ENCODE peak calls at places on chromosomes 3 and 15, in ten cellular contexts. L is endodermal cell; C is dorsolateral prefrontal cortex; F is fibroblast of mammary gland; Z is CD8-positive, alpha-beta T cell; J is thyroid gland; W is AG04450; K is nephron progenitor cell; O is fibroblast of pulmonary artery; E is uterus. H is an unnamed sample.

GRCh38 chr3:143464850-143465249 is 345.3 kb downstream of the CHST2 start:
- DNase-seq in C (no peak), L (no peak), W (no peak), J (peak), E (no peak), O (no peak), F (peak), K (no peak), Z (no peak), H (no peak)

GRCh38 chr3:24182756-24183155 is 237.7 kb downstream of the NR1D2 start:
- DNase-seq in C (no peak), W (no peak), F (no peak), O (no peak), J (no peak), E (no peak), K (no peak), Z (no peak), L (no peak), H (no peak)

GRCh38 chr3:120561251-120562045 is 34.7 kb upstream of the NDUFB4 start:
- DNase-seq in Z (peak), O (peak), L (peak), W (peak), J (peak), E (peak), K (peak), F (peak), C (peak), H (no peak)

GRCh38 chr3:177887475-177887874 is 648.8 kb upstream of the KCNMB2 start:
- DNase-seq in W (no peak), E (no peak), L (no peak), C (no peak), Z (no peak), J (no peak), K (no peak), O (no peak), F (no peak), H (no peak)

GRCh38 chr3:174710622-174711021 is 148.5 kb upstream of the NAALADL2 start:
- DNase-seq in C (no peak), Z (no peak), L (peak), E (no peak), J (no peak), K (no peak), O (peak), F (no peak), W (peak), H (no peak)

GRCh38 chr15:100849021-100849831 is 30.4 kb upstream of the ALDH1A3 start:
- DNase-seq in K (peak), W (no peak), C (peak), O (peak), F (peak), J (peak), Z (peak), E (peak), L (no peak), H (peak)

GRCh38 chr3:69251078-69251805 is 128.8 kb upstream of the LMOD3 start:
- DNase-seq in C (no peak), Z (no peak), L (no peak), E (no peak), J (no peak), O (no peak), W (no peak), F (no peak), K (peak), H (no peak)

GRCh38 chr3:8794247-8794646 is 24.8 kb upstream of the OXTR start:
- DNase-seq in W (no peak), J (no peak), O (no peak), E (no peak), Z (no peak), K (no peak), F (no peak), L (no peak), C (no peak), H (no peak)

GRCh38 chr3:140505876-140506275 is 172.0 kb upstream of the TRIM42 start:
- DNase-seq in K (no peak), C (no peak), Z (no peak), O (no peak), J (no peak), F (no peak), E (no peak), L (no peak), W (no peak), H (no peak)

GRCh38 chr15:59410448-59410896 is 27.5 kb upstream of the FAM81A start:
- DNase-seq in W (no peak), K (no peak), O (peak), C (no peak), Z (no peak), J (peak), F (peak), L (no peak), E (no peak), H (no peak)

GRCh38 chr3:194389269-194389668 is 9.8 kb downstream of the GP5 start:
- DNase-seq in C (no peak), J (no peak), O (no peak), E (no peak), W (no peak), K (no peak), F (no peak), Z (no peak), L (no peak), H (no peak)

GRCh38 chr15:75232252-75232813 is 25.8 kb upstream of the GOLGA6C start:
- DNase-seq in O (no peak), C (no peak), L (no peak), W (no peak), F (no peak), K (no peak), E (no peak), Z (no peak), J (no peak), H (no peak)

GRCh38 chr3:51282931-51283330 is 102.2 kb upstream of the MANF start:
- DNase-seq in O (no peak), Z (no peak), K (no peak), F (no peak), W (peak), C (no peak), L (no peak), J (no peak), E (no peak), H (no peak)

GRCh38 chr3:147417896-147418295 is 8.7 kb downstream of the ZIC1 start:
- DNase-seq in C (no peak), W (no peak), K (no peak), L (no peak), J (no peak), E (no peak), O (no peak), F (no peak), Z (no peak), H (no peak)

GRCh38 chr3:67017211-67017610 is 19.1 kb downstream of the KBTBD8 start:
- DNase-seq in J (no peak), Z (no peak), O (peak), F (peak), K (no peak), C (no peak), W (no peak), L (peak), E (no peak), H (no peak)

GRCh38 chr15:75811616-75812015 is 31.6 kb upstream of the UBE2Q2 start:
- DNase-seq in O (no peak), W (no peak), Z (no peak), C (no peak), F (peak), J (no peak), E (no peak), L (no peak), K (no peak), H (no peak)

GRCh38 chr3:126267169-126267975 is 87.0 kb upstream of the ALDH1L1 start:
- DNase-seq in E (peak), Z (no peak), K (peak), F (peak), W (peak), J (peak), O (peak), L (peak), C (peak), H (no peak)

GRCh38 chr3:197103766-197104165 is 74.1 kb upstream of the MELTF start:
- DNase-seq in J (no peak), O (no peak), K (no peak), F (peak), E (no peak), Z (no peak), C (no peak), L (no peak), W (peak), H (no peak)

GRCh38 chr3:7721869-7722268 is 779.8 kb upstream of the LMCD1 start:
- DNase-seq in E (no peak), O (no peak), J (no peak), L (no peak), K (no peak), Z (no peak), W (no peak), F (no peak), C (no peak), H (no peak)

GRCh38 chr3:53921296-53921695 is 29.6 kb upstream of the SELENOK start:
- DNase-seq in L (no peak), F (peak), W (no peak), Z (no peak), C (no peak), E (no peak), J (peak), O (peak), K (no peak), H (no peak)

GRCh38 chr15:50996641-50997040 is 88.2 kb downstream of the AP4E1 start:
- DNase-seq in W (peak), F (peak), O (peak), K (no peak), C (no peak), L (no peak), J (no peak), E (no peak), Z (no peak), H (no peak)

GRCh38 chr3:107208796-107209195 is 168.4 kb upstream of the CCDC54 start:
- DNase-seq in K (no peak), W (no peak), J (no peak), C (no peak), O (peak), F (peak), L (no peak), Z (no peak), E (no peak), H (no peak)

GRCh38 chr15:85501574-85501973 is 121.2 kb downstream of the AKAP13 start:
- DNase-seq in O (no peak), F (peak), W (no peak), J (no peak), L (no peak), Z (no peak), C (no peak), E (no peak), K (no peak), H (no peak)

GRCh38 chr3:194689493-194689901 is 3.8 kb downstream of the FAM43A start:
- DNase-seq in K (no peak), F (peak), O (peak), J (no peak), E (peak), L (no peak), C (no peak), Z (peak), W (peak), H (no peak)

GRCh38 chr3:157865449-157865862 is 240.8 kb downstream of the SHOX2 start:
- DNase-seq in C (no peak), O (peak), W (no peak), Z (peak), E (no peak), F (no peak), K (peak), L (peak), J (no peak), H (no peak)

GRCh38 chr3:127458698-127459097 is 131.8 kb downstream of the TPRA1 start:
- DNase-seq in K (peak), E (no peak), C (no peak), F (no peak), O (peak), J (peak), W (no peak), Z (peak), L (peak), H (no peak)

GRCh38 chr3:94036909-94037507 is 8.6 kb upstream of the STX19 start:
- DNase-seq in W (peak), E (no peak), Z (no peak), K (no peak), L (no peak), F (peak), C (no peak), J (no peak), O (peak), H (no peak)

GRCh38 chr15:33908396-33908795 is 59.9 kb upstream of the CHRM5 start:
- DNase-seq in L (no peak), K (no peak), F (peak), W (no peak), J (no peak), O (peak), E (no peak), Z (no peak), C (no peak), H (no peak)

GRCh38 chr3:31533169-31533870 is 595 bp downstream of the STT3B start:
- DNase-seq in E (peak), W (no peak), F (no peak), J (peak), O (peak), Z (peak), K (peak), L (peak), C (peak), H (no peak)

GRCh38 chr3:51389423-51390183 is 1.5 kb upstream of the RBM15B start:
- DNase-seq in F (peak), L (peak), Z (peak), K (peak), O (peak), J (peak), E (no peak), W (no peak), C (no peak), H (peak)

GRCh38 chr3:145902166-145902565 is 258.8 kb downstream of the PLOD2 start:
- DNase-seq in L (no peak), F (no peak), E (no peak), K (no peak), Z (no peak), O (peak), W (no peak), J (no peak), C (no peak), H (no peak)

GRCh38 chr15:69758810-69759410 is 306.3 kb downstream of the RPLP1 start:
- DNase-seq in L (no peak), C (no peak), Z (peak), J (peak), F (peak), W (no peak), O (peak), K (no peak), E (no peak), H (no peak)

GRCh38 chr3:47976135-47976758 is 40.0 kb downstream of the MAP4 start:
- DNase-seq in F (no peak), Z (no peak), J (no peak), E (no peak), C (no peak), K (no peak), W (no peak), L (no peak), O (no peak), H (no peak)

GRCh38 chr15:90895571-90896117 is 7.5 kb upstream of the MAN2A2 start:
- DNase-seq in Z (no peak), F (no peak), O (peak), L (peak), E (no peak), W (no peak), C (peak), J (no peak), K (no peak), H (peak)

GRCh38 chr15:85114886-85115285 is 133.2 kb downstream of the PDE8A start:
- DNase-seq in W (no peak), C (no peak), J (no peak), L (no peak), K (no peak), Z (no peak), E (no peak), O (no peak), F (no peak), H (no peak)

GRCh38 chr3:61146010-61146569 is 105.2 kb downstream of the FHIT start:
- DNase-seq in C (no peak), W (no peak), K (no peak), L (no peak), O (no peak), F (no peak), Z (no peak), E (no peak), J (no peak), H (no peak)

GRCh38 chr3:54691230-54691900 is 236.5 kb downstream of the LRTM1 start:
- DNase-seq in K (no peak), Z (no peak), F (no peak), C (no peak), L (no peak), E (no peak), O (peak), W (peak), J (peak), H (no peak)

GRCh38 chr3:138376663-138377062 is 28.3 kb downstream of the MRAS start:
- DNase-seq in F (no peak), W (no peak), J (no peak), C (no peak), Z (no peak), E (no peak), K (no peak), L (no peak), O (no peak), H (no peak)

GRCh38 chr3:138375446-138375845 is 27.1 kb downstream of the MRAS start:
- DNase-seq in L (no peak), C (no peak), K (peak), J (no peak), Z (no peak), F (no peak), E (no peak), O (no peak), W (no peak), H (no peak)

GRCh38 chr3:138378331-138378730 is 30.0 kb downstream of the MRAS start:
- DNase-seq in K (no peak), E (no peak), L (no peak), Z (no peak), W (no peak), O (no peak), C (no peak), F (no peak), J (no peak), H (no peak)

GRCh38 chr3:138378990-138379389 is 30.6 kb downstream of the MRAS start:
- DNase-seq in Z (no peak), L (no peak), W (no peak), J (no peak), O (no peak), E (no peak), K (no peak), C (no peak), F (no peak), H (no peak)

DNA sequence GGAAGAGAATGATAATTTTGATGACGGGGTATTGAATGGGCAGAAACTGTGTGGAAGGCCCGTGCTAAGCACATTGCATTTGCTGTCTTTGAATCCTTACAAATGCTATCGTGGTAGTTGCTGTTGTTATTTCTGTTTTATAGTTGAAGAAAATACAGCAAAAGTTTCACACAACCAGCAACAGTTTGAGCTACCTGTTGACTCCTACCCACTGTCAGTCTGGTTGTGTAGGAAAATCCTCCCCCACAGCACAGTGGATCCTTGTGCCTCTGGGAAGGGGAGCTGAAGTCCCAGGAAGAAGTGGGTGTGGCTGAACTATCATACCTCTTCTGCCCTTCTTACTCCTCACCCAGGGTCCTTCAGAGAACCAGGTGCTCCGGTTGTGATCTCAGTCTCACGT is 29.4 kb downstream of the MRAS start:
- DNase-seq in C (no peak), L (no peak), K (no peak), Z (no peak), F (no peak), W (no peak), O (no peak), J (peak), E (no peak), H (no peak)
- TF ChIP-seq CTCF in C (no peak), L (no peak), K (no peak), Z (no peak), F (no peak), W (no peak), O (no peak), J (no peak), E (no peak), H (no peak)

GRCh38 chr3:125025647-125026046 is 30.1 kb downstream of the HEG1 start:
- DNase-seq in L (no peak), W (no peak), K (no peak), F (peak), E (no peak), C (no peak), O (no peak), Z (no peak), J (no peak), H (no peak)

GRCh38 chr3:125024817-125025216 is 31.0 kb downstream of the HEG1 start:
- DNase-seq in J (peak), E (no peak), F (peak), W (no peak), O (no peak), L (no peak), K (no peak), C (no peak), Z (no peak), H (no peak)

GRCh38 chr3:125023833-125024560 is 31.8 kb downstream of the HEG1 start:
- DNase-seq in K (no peak), Z (no peak), L (no peak), W (no peak), J (no peak), O (no peak), F (no peak), C (no peak), E (no peak), H (no peak)

GRCh38 chr3:125019271-125019670 is 36.5 kb downstream of the HEG1 start:
- DNase-seq in K (no peak), O (no peak), E (no peak), W (no peak), J (no peak), Z (no peak), L (peak), F (no peak), C (no peak), H (no peak)

DNA sequence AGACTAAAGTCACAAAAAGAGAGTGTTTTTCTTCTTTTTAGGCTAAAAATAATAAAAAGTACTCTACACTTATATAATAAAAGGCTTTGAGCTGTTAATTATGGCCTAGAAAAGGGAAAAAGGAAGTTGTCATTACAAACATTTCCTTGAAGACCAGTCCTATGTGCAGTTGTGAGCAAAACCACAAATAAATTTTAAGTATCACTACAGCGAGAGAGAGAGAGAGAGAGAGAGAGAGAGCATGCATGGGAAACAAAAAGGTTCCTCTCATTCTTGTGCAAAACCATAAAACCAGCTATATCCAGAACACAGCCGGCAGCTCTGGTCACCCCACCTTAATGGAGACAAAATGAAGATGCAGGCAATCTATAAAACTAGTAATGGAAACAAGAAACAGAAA is 33.6 kb downstream of the HEG1 start:
- DNase-seq in J (no peak), O (no peak), F (no peak), W (no peak), L (no peak), C (no peak), K (no peak), E (no peak), Z (no peak), H (no peak)
- TF ChIP-seq CTCF in J (no peak), O (no peak), F (no peak), W (no peak), L (no peak), C (no peak), K (no peak), E (no peak), Z (no peak), H (no peak)

GRCh38 chr3:133722935-133723334 is 23.3 kb upstream of the TF start:
- DNase-seq in L (no peak), F (no peak), O (no peak), E (no peak), Z (no peak), C (no peak), W (no peak), K (no peak), J (no peak), H (no peak)
- TF ChIP-seq CTCF in L (no peak), F (no peak), O (no peak), E (no peak), Z (no peak), C (no peak), W (no peak), K (no peak), J (no peak), H (no peak)

GRCh38 chr3:112437146-112438022 is 61.9 kb downstream of the BTLA start:
- DNase-seq in O (peak), J (no peak), C (no peak), L (peak), F (peak), K (no peak), W (peak), Z (no peak), E (no peak), H (no peak)
- TF ChIP-seq CTCF in O (peak), J (peak), C (no peak), L (peak), F (peak), K (peak), W (peak), Z (no peak), E (no peak), H (peak)

GRCh38 chr3:123090700-123091585 is 24.1 kb downstream of the PDIA5 start:
- DNase-seq in Z (no peak), L (peak), K (no peak), O (no peak), J (no peak), W (no peak), F (no peak), E (no peak), C (no peak), H (no peak)
- TF ChIP-seq CTCF in Z (no peak), L (no peak), K (no peak), O (no peak), J (no peak), W (no peak), F (no peak), E (no peak), C (no peak), H (no peak)

H was measured in D721Med.